ENCODE peak calls at places on chromosome 22, in five cellular contexts. R, F, I, A and C are unnamed samples.

GRCh38 chr22:39994046-39994565 is 648 bp upstream of the FAM83F start:
- DNase-seq in R (peak; percentile 34), F (peak; percentile 55), I (no peak), A (no peak), C (no peak)

GRCh38 chr22:31818481-31819392 is 64.9 kb downstream of the DEPDC5 start:
- DNase-seq in R (no peak), F (peak; percentile 55), I (peak; percentile 49), A (no peak), C (no peak)

GRCh38 chr22:28629420-28630184 is 50.0 kb downstream of the TTC28 start:
- DNase-seq in R (no peak), F (no peak), I (no peak), A (no peak), C (no peak)

GRCh38 chr22:50146440-50147228 is 23.9 kb upstream of the PANX2 start:
- DNase-seq in R (no peak), F (peak; percentile 72), I (no peak), A (no peak), C (peak; percentile 17)

GRCh38 chr22:39220897-39221850 is 23.6 kb downstream of the PDGFB start:
- DNase-seq in R (no peak), F (peak; percentile 74), I (peak; percentile 21), A (peak; percentile 3), C (no peak)

GRCh38 chr22:35116269-35116668 is 50.3 kb downstream of the ISX start:
- DNase-seq in R (no peak), F (no peak), I (no peak), A (no peak), C (no peak)

GRCh38 chr22:40022536-40023225 is 27.9 kb downstream of the FAM83F start:
- DNase-seq in R (no peak), F (no peak), I (no peak), A (no peak), C (no peak)

GRCh38 chr22:26669060-26669481 is 11.7 kb downstream of the MIAT start:
- DNase-seq in R (no peak), F (peak; percentile 81), I (peak; percentile 46), A (no peak), C (no peak)

GRCh38 chr22:39266398-39267030 is 21.7 kb upstream of the PDGFB start:
- DNase-seq in R (no peak), F (peak; percentile 14), I (no peak), A (no peak), C (no peak)

GRCh38 chr22:27670701-27671412 is 130.7 kb downstream of the MN1 start:
- DNase-seq in R (no peak), F (no peak), I (no peak), A (peak; percentile 29), C (no peak)

GRCh38 chr22:32748509-32748908 is 53.0 kb upstream of the TIMP3 start:
- DNase-seq in R (no peak), F (no peak), I (no peak), A (no peak), C (no peak)